ENCODE peak calls at places on chromosome 20, in seven cellular contexts. One of them, this sample, is unnamed.

GRCh38 chr20:36331182-36331581 is 25.0 kb downstream of the DLGAP4 start:
- DNase-seq in transverse colon: no peak
- DNase-seq in hepatocyte: no peak
- DNase-seq in tibial artery: no peak
- DNase-seq in CD4-positive, CD25-positive, alpha-beta regulatory T cell: no peak
- DNase-seq in CD8-positive, alpha-beta memory T cell: no peak
- DNase-seq in A549: no peak
- DNase-seq in this sample: no peak

GRCh38 chr20:24157213-24157612 is 168.6 kb upstream of the GGTLC1 start:
- DNase-seq in hepatocyte: no peak
- DNase-seq in CD8-positive, alpha-beta memory T cell: peak; percentile 29
- DNase-seq in CD4-positive, CD25-positive, alpha-beta regulatory T cell: peak; percentile 16
- DNase-seq in transverse colon: no peak
- DNase-seq in A549: no peak
- DNase-seq in tibial artery: no peak
- DNase-seq in this sample: no peak

GRCh38 chr20:3749689-3750639 is 17.5 kb downstream of the HSPA12B start:
- DNase-seq in hepatocyte: peak; percentile 64
- DNase-seq in CD8-positive, alpha-beta memory T cell: peak; percentile 13
- DNase-seq in transverse colon: no peak
- DNase-seq in A549: peak; percentile 98
- DNase-seq in tibial artery: no peak
- DNase-seq in CD4-positive, CD25-positive, alpha-beta regulatory T cell: peak; percentile 20
- DNase-seq in this sample: peak; percentile 25

GRCh38 chr20:15511551-15511950 is 1061.7 kb downstream of the KIF16B start:
- DNase-seq in transverse colon: no peak
- DNase-seq in hepatocyte: no peak
- DNase-seq in CD4-positive, CD25-positive, alpha-beta regulatory T cell: no peak
- DNase-seq in A549: no peak
- DNase-seq in CD8-positive, alpha-beta memory T cell: no peak
- DNase-seq in tibial artery: no peak
- DNase-seq in this sample: no peak

GRCh38 chr20:30811896-30812671 is 445.4 kb upstream of the DEFB115 start:
- DNase-seq in transverse colon: no peak
- DNase-seq in A549: no peak
- DNase-seq in hepatocyte: no peak
- DNase-seq in CD4-positive, CD25-positive, alpha-beta regulatory T cell: no peak
- DNase-seq in tibial artery: no peak
- DNase-seq in CD8-positive, alpha-beta memory T cell: no peak
- DNase-seq in this sample: no peak

GRCh38 chr20:57654363-57654997 is 34.3 kb upstream of the ZBP1 start:
- DNase-seq in tibial artery: peak; percentile 78
- DNase-seq in transverse colon: peak; percentile 65
- DNase-seq in hepatocyte: peak; percentile 76
- DNase-seq in CD8-positive, alpha-beta memory T cell: peak; percentile 37
- DNase-seq in A549: peak; percentile 87
- DNase-seq in CD4-positive, CD25-positive, alpha-beta regulatory T cell: peak; percentile 58
- DNase-seq in this sample: peak; percentile 33

GRCh38 chr20:51926670-51927305 is 124.5 kb upstream of the SALL4 start:
- DNase-seq in transverse colon: no peak
- DNase-seq in CD4-positive, CD25-positive, alpha-beta regulatory T cell: no peak
- DNase-seq in A549: no peak
- DNase-seq in CD8-positive, alpha-beta memory T cell: no peak
- DNase-seq in tibial artery: no peak
- DNase-seq in hepatocyte: no peak
- DNase-seq in this sample: no peak

GRCh38 chr20:19501476-19502115 is 256.5 kb upstream of the RIN2 start:
- DNase-seq in CD4-positive, CD25-positive, alpha-beta regulatory T cell: no peak
- DNase-seq in hepatocyte: no peak
- DNase-seq in transverse colon: no peak
- DNase-seq in A549: no peak
- DNase-seq in tibial artery: no peak
- DNase-seq in CD8-positive, alpha-beta memory T cell: no peak
- DNase-seq in this sample: no peak

GRCh38 chr20:13817342-13817741 is 32.5 kb downstream of the NDUFAF5 start:
- DNase-seq in tibial artery: no peak
- DNase-seq in hepatocyte: no peak
- DNase-seq in CD8-positive, alpha-beta memory T cell: no peak
- DNase-seq in A549: no peak
- DNase-seq in transverse colon: no peak
- DNase-seq in CD4-positive, CD25-positive, alpha-beta regulatory T cell: no peak
- DNase-seq in this sample: no peak

GRCh38 chr20:61861054-61861841 is 204.4 kb downstream of the TAF4 start:
- DNase-seq in tibial artery: no peak
- DNase-seq in CD8-positive, alpha-beta memory T cell: no peak
- DNase-seq in transverse colon: no peak
- DNase-seq in hepatocyte: no peak
- DNase-seq in CD4-positive, CD25-positive, alpha-beta regulatory T cell: no peak
- DNase-seq in A549: no peak
- DNase-seq in this sample: no peak

GRCh38 chr20:32168184-32168910 is 39.2 kb downstream of the PLAGL2 start:
- DNase-seq in CD8-positive, alpha-beta memory T cell: no peak
- DNase-seq in hepatocyte: no peak
- DNase-seq in CD4-positive, CD25-positive, alpha-beta regulatory T cell: no peak
- DNase-seq in A549: no peak
- DNase-seq in transverse colon: no peak
- DNase-seq in tibial artery: peak; percentile 13
- DNase-seq in this sample: no peak

GRCh38 chr20:62142252-62143117 is 709 bp downstream of the PSMA7 start:
- DNase-seq in CD4-positive, CD25-positive, alpha-beta regulatory T cell: peak; percentile 24
- DNase-seq in transverse colon: peak; percentile 36
- DNase-seq in tibial artery: no peak
- DNase-seq in CD8-positive, alpha-beta memory T cell: no peak
- DNase-seq in hepatocyte: peak; percentile 40
- DNase-seq in A549: no peak
- DNase-seq in this sample: no peak

GRCh38 chr20:7003598-7003997 is 236.1 kb downstream of the BMP2 start:
- DNase-seq in hepatocyte: no peak
- DNase-seq in A549: no peak
- DNase-seq in tibial artery: no peak
- DNase-seq in transverse colon: no peak
- DNase-seq in CD4-positive, CD25-positive, alpha-beta regulatory T cell: no peak
- DNase-seq in CD8-positive, alpha-beta memory T cell: no peak
- DNase-seq in this sample: no peak

GRCh38 chr20:42703744-42704143 is 486.0 kb downstream of the PTPRT start:
- DNase-seq in transverse colon: no peak
- DNase-seq in A549: no peak
- DNase-seq in tibial artery: no peak
- DNase-seq in CD8-positive, alpha-beta memory T cell: no peak
- DNase-seq in hepatocyte: no peak
- DNase-seq in CD4-positive, CD25-positive, alpha-beta regulatory T cell: no peak
- DNase-seq in this sample: no peak

GRCh38 chr20:58524814-58525213 is 9.6 kb upstream of the APCDD1L start:
- DNase-seq in tibial artery: no peak
- DNase-seq in A549: no peak
- DNase-seq in hepatocyte: no peak
- DNase-seq in CD8-positive, alpha-beta memory T cell: no peak
- DNase-seq in CD4-positive, CD25-positive, alpha-beta regulatory T cell: no peak
- DNase-seq in transverse colon: no peak
- DNase-seq in this sample: no peak

GRCh38 chr20:62823688-62824475 is 7.0 kb downstream of the COL9A3 start:
- DNase-seq in tibial artery: no peak
- DNase-seq in CD4-positive, CD25-positive, alpha-beta regulatory T cell: no peak
- DNase-seq in transverse colon: no peak
- DNase-seq in hepatocyte: no peak
- DNase-seq in CD8-positive, alpha-beta memory T cell: no peak
- DNase-seq in A549: no peak
- DNase-seq in this sample: no peak

GRCh38 chr20:40562031-40562430 is 127.0 kb downstream of the MAFB start:
- DNase-seq in tibial artery: no peak
- DNase-seq in CD8-positive, alpha-beta memory T cell: no peak
- DNase-seq in A549: no peak
- DNase-seq in hepatocyte: peak; percentile 21
- DNase-seq in CD4-positive, CD25-positive, alpha-beta regulatory T cell: no peak
- DNase-seq in transverse colon: peak; percentile 19
- DNase-seq in this sample: no peak

GRCh38 chr20:48178607-48179006 is 393.3 kb upstream of the SULF2 start:
- DNase-seq in CD8-positive, alpha-beta memory T cell: no peak
- DNase-seq in tibial artery: no peak
- DNase-seq in CD4-positive, CD25-positive, alpha-beta regulatory T cell: no peak
- DNase-seq in transverse colon: no peak
- DNase-seq in A549: no peak
- DNase-seq in hepatocyte: no peak
- DNase-seq in this sample: no peak

GRCh38 chr20:44967207-44967807 is 995 bp downstream of the STK4 start:
- DNase-seq in A549: no peak
- DNase-seq in tibial artery: no peak
- DNase-seq in transverse colon: peak; percentile 40
- DNase-seq in CD4-positive, CD25-positive, alpha-beta regulatory T cell: peak; percentile 79
- DNase-seq in CD8-positive, alpha-beta memory T cell: no peak
- DNase-seq in hepatocyte: no peak
- DNase-seq in this sample: no peak

GRCh38 chr20:13799974-13800373 is 15.1 kb downstream of the NDUFAF5 start:
- DNase-seq in hepatocyte: no peak
- DNase-seq in CD4-positive, CD25-positive, alpha-beta regulatory T cell: no peak
- DNase-seq in CD8-positive, alpha-beta memory T cell: no peak
- DNase-seq in tibial artery: no peak
- DNase-seq in transverse colon: no peak
- DNase-seq in A549: no peak
- DNase-seq in this sample: no peak

GRCh38 chr20:25273541-25274358 is 25.9 kb downstream of the PYGB start:
- DNase-seq in hepatocyte: no peak
- DNase-seq in transverse colon: peak; percentile 14
- DNase-seq in A549: no peak
- DNase-seq in tibial artery: peak; percentile 65
- DNase-seq in CD8-positive, alpha-beta memory T cell: no peak
- DNase-seq in CD4-positive, CD25-positive, alpha-beta regulatory T cell: no peak
- DNase-seq in this sample: no peak

DNA sequence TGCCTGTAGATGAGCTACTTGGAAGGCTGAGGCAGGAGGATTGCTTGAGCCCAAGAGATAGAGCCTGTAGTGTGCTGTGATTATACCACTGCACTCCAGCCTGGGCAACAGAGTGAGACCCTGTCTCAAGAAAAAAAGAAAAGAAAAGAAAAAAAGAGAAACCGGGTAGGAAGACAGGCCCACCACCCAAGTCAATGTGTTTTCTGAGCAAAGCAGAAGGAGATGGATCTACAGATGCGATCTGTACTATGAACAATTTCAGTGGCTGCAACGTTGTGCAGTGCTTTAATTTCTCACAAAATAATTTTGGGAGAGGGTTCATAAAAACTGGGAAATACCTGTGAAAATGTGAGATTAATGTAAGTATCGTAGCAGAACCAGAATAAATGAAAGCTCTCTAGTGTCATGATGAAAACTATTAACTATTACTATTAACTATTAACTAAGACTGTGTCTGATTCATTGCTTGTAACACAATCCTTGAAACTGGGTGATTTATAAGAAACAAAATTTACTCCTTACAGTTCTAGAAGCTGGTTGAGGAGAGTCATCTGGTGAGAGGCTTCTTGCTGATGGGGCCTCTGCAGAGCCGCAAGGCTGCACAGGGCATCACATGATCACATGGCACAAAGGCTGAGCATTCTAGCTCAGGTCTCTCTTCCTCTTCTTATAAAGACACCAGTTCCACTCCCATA is 233.1 kb upstream of the ZNF217 start:
- DNase-seq in CD4-positive, CD25-positive, alpha-beta regulatory T cell: peak; percentile 36
- DNase-seq in hepatocyte: peak; percentile 22
- DNase-seq in tibial artery: no peak
- DNase-seq in CD8-positive, alpha-beta memory T cell: no peak
- DNase-seq in transverse colon: no peak
- DNase-seq in A549: peak; percentile 54
- DNase-seq in this sample: no peak
- H3K27ac ChIP-seq in CD4-positive, CD25-positive, alpha-beta regulatory T cell: no peak overlapping the region
- H3K27ac ChIP-seq in hepatocyte: peak overlapping the region; percentile 96
- H3K27ac ChIP-seq in tibial artery: peak overlapping the region; percentile 78
- H3K27ac ChIP-seq in CD8-positive, alpha-beta memory T cell: no peak overlapping the region
- H3K27ac ChIP-seq in transverse colon: peak overlapping the region; percentile 90
- H3K27ac ChIP-seq in A549: peak overlapping the region; percentile 93
- H3K27ac ChIP-seq in this sample: no peak overlapping the region

DNA sequence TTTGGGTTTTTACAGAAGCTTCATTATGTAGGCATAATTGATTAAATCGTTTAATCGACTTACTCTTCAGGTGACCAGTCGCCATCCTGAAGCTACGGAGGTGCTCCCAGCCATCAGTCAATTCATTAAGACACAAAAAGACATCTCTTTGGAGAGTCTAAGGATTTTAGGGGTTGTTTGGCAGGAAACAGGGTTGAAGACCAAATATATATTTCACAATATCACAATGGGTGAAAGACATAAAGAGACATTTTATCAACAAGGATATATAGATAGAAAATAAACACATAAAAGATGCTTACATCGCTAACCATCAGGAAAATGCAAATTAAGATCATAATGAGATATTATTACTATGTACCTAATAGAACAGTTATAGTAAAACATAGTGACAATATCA is 104.0 kb upstream of the SIRPG start:
- DNase-seq in hepatocyte: no peak
- DNase-seq in CD8-positive, alpha-beta memory T cell: no peak
- DNase-seq in A549: no peak
- DNase-seq in CD4-positive, CD25-positive, alpha-beta regulatory T cell: no peak
- DNase-seq in tibial artery: no peak
- DNase-seq in transverse colon: no peak
- DNase-seq in this sample: no peak
- H3K27ac ChIP-seq in hepatocyte: no peak overlapping the region
- H3K27ac ChIP-seq in CD8-positive, alpha-beta memory T cell: no peak overlapping the region
- H3K27ac ChIP-seq in A549: peak overlapping the region; percentile 13
- H3K27ac ChIP-seq in CD4-positive, CD25-positive, alpha-beta regulatory T cell: no peak overlapping the region
- H3K27ac ChIP-seq in tibial artery: no peak overlapping the region
- H3K27ac ChIP-seq in transverse colon: no peak overlapping the region
- H3K27ac ChIP-seq in this sample: no peak overlapping the region

GRCh38 chr20:50558483-50558925 is 48.3 kb downstream of the PTPN1 start:
- DNase-seq in hepatocyte: no peak
- DNase-seq in tibial artery: no peak
- DNase-seq in A549: peak; percentile 76
- DNase-seq in CD8-positive, alpha-beta memory T cell: no peak
- DNase-seq in transverse colon: no peak
- DNase-seq in CD4-positive, CD25-positive, alpha-beta regulatory T cell: no peak
- DNase-seq in this sample: no peak
- H3K27ac ChIP-seq in hepatocyte: no peak overlapping the region
- H3K27ac ChIP-seq in tibial artery: no peak overlapping the region
- H3K27ac ChIP-seq in A549: peak overlapping the region; percentile 58
- H3K27ac ChIP-seq in CD8-positive, alpha-beta memory T cell: peak overlapping the region; percentile 26
- H3K27ac ChIP-seq in transverse colon: no peak overlapping the region
- H3K27ac ChIP-seq in CD4-positive, CD25-positive, alpha-beta regulatory T cell: no peak overlapping the region
- H3K27ac ChIP-seq in this sample: no peak overlapping the region

DNA sequence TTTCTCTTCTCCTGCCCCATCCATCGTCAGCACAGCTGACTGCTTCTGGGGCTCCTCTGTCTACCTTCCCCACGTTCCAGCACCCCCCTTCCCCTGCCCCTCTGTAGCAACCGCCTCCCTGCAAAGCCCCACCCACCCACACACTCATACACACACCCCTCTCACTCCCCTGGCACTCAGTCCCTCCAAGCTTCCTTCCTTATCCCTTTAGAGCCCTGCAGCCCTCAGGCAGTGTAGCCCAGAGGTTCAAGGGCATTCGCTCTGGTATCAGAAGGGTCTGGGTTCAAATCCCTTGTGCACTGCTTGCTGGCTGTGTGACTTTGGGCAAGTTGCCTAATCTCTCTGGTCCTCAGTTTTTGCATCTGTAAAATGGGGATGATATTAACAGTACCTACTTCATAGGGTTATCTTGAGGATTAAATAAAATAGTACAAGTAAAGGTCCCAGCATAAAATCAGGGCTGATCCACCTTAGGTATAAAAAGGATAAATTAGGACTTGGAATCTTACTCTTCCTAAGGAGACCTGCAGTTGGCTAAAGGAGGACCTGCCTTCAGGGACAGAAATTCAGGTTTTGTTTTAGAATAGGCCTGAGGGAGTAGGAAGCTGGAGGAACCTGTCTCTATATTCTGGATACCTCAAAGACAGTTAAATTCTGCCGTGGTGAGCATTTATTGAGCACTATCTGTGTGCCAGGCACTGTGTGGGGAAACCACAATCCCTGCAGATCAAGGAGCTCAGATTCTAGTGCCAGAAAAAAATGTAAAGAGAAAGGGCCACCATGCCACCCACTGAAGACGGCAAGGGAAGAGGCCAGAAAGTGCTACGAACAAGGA is 94.1 kb downstream of the SNX5 start:
- DNase-seq in hepatocyte: no peak
- DNase-seq in tibial artery: no peak
- DNase-seq in CD8-positive, alpha-beta memory T cell: no peak
- DNase-seq in CD4-positive, CD25-positive, alpha-beta regulatory T cell: no peak
- DNase-seq in A549: no peak
- DNase-seq in transverse colon: no peak
- DNase-seq in this sample: no peak
- H3K27ac ChIP-seq in hepatocyte: peak overlapping the region; percentile 93
- H3K27ac ChIP-seq in tibial artery: peak overlapping the region; percentile 47
- H3K27ac ChIP-seq in CD8-positive, alpha-beta memory T cell: no peak overlapping the region
- H3K27ac ChIP-seq in CD4-positive, CD25-positive, alpha-beta regulatory T cell: no peak overlapping the region
- H3K27ac ChIP-seq in A549: peak overlapping the region; percentile 65
- H3K27ac ChIP-seq in transverse colon: peak overlapping the region; percentile 86
- H3K27ac ChIP-seq in this sample: peak overlapping the region; percentile 26